ENCODE peak calls at places on chromosomes 16 and 17, in nine cellular contexts. One of them, this sample, is unnamed.

GRCh38 chr17:2025622-2026309 is 632 bp upstream of the RTN4RL1 start:
- DNase-seq in tibial artery: peak; percentile 82
- DNase-seq in stomach: peak; percentile 81
- DNase-seq in OCI-LY7: no peak
- DNase-seq in kidney: peak; percentile 86
- DNase-seq in thoracic aorta: no peak
- DNase-seq in H9: peak; percentile 75
- DNase-seq in prostate gland: peak; percentile 84
- DNase-seq in heart right ventricle: peak; percentile 78
- DNase-seq in this sample: no peak

GRCh38 chr16:974001-974601 is 3.3 kb upstream of the LMF1 start:
- DNase-seq in tibial artery: no peak
- DNase-seq in stomach: no peak
- DNase-seq in OCI-LY7: peak; percentile 88
- DNase-seq in kidney: peak; percentile 92
- DNase-seq in thoracic aorta: no peak
- DNase-seq in H9: no peak
- DNase-seq in prostate gland: no peak
- DNase-seq in heart right ventricle: no peak
- DNase-seq in this sample: no peak

GRCh38 chr17:74491645-74492044 is 25.2 kb downstream of the CD300A start:
- DNase-seq in tibial artery: peak; percentile 32
- DNase-seq in stomach: no peak
- DNase-seq in OCI-LY7: no peak
- DNase-seq in kidney: no peak
- DNase-seq in thoracic aorta: no peak
- DNase-seq in H9: peak; percentile 14
- DNase-seq in prostate gland: no peak
- DNase-seq in heart right ventricle: no peak
- DNase-seq in this sample: no peak

GRCh38 chr16:50069060-50069459 is 3.3 kb downstream of the HEATR3 start:
- DNase-seq in tibial artery: no peak
- DNase-seq in stomach: no peak
- DNase-seq in OCI-LY7: no peak
- DNase-seq in kidney: no peak
- DNase-seq in thoracic aorta: no peak
- DNase-seq in H9: no peak
- DNase-seq in prostate gland: no peak
- DNase-seq in heart right ventricle: no peak
- DNase-seq in this sample: no peak

GRCh38 chr17:11671151-11671550 is 72.9 kb downstream of the DNAH9 start:
- DNase-seq in tibial artery: no peak
- DNase-seq in stomach: no peak
- DNase-seq in OCI-LY7: no peak
- DNase-seq in kidney: no peak
- DNase-seq in thoracic aorta: no peak
- DNase-seq in H9: no peak
- DNase-seq in prostate gland: no peak
- DNase-seq in heart right ventricle: no peak
- DNase-seq in this sample: no peak

GRCh38 chr17:79835953-79836951 is 3.0 kb downstream of the CBX4 start:
- DNase-seq in tibial artery: no peak
- DNase-seq in stomach: peak; percentile 90
- DNase-seq in OCI-LY7: peak; percentile 69
- DNase-seq in kidney: peak; percentile 85
- DNase-seq in thoracic aorta: no peak
- DNase-seq in H9: peak; percentile 100
- DNase-seq in prostate gland: peak; percentile 71
- DNase-seq in heart right ventricle: no peak
- DNase-seq in this sample: no peak

GRCh38 chr17:81402530-81402941 is 7.3 kb downstream of the BAHCC1 start:
- DNase-seq in tibial artery: no peak
- DNase-seq in stomach: no peak
- DNase-seq in OCI-LY7: no peak
- DNase-seq in kidney: no peak
- DNase-seq in thoracic aorta: no peak
- DNase-seq in H9: no peak
- DNase-seq in prostate gland: no peak
- DNase-seq in heart right ventricle: peak; percentile 53
- DNase-seq in this sample: no peak

GRCh38 chr16:52469775-52470174 is 77.2 kb downstream of the TOX3 start:
- DNase-seq in tibial artery: no peak
- DNase-seq in stomach: no peak
- DNase-seq in OCI-LY7: no peak
- DNase-seq in kidney: no peak
- DNase-seq in thoracic aorta: no peak
- DNase-seq in H9: no peak
- DNase-seq in prostate gland: no peak
- DNase-seq in heart right ventricle: no peak
- DNase-seq in this sample: no peak

GRCh38 chr17:2421315-2422147 is 20.7 kb upstream of the MNT start:
- DNase-seq in tibial artery: no peak
- DNase-seq in stomach: no peak
- DNase-seq in OCI-LY7: peak; percentile 16
- DNase-seq in kidney: no peak
- DNase-seq in thoracic aorta: no peak
- DNase-seq in H9: no peak
- DNase-seq in prostate gland: no peak
- DNase-seq in heart right ventricle: no peak
- DNase-seq in this sample: no peak

GRCh38 chr17:44307387-44308186 is 814 bp upstream of the RUNDC3A start:
- DNase-seq in tibial artery: no peak
- DNase-seq in stomach: no peak
- DNase-seq in OCI-LY7: no peak
- DNase-seq in kidney: peak; percentile 84
- DNase-seq in thoracic aorta: no peak
- DNase-seq in H9: peak; percentile 90
- DNase-seq in prostate gland: peak; percentile 57
- DNase-seq in heart right ventricle: no peak
- DNase-seq in this sample: no peak

GRCh38 chr17:37327341-37328090 is 48.3 kb upstream of the C17orf78 start:
- DNase-seq in tibial artery: no peak
- DNase-seq in stomach: no peak
- DNase-seq in OCI-LY7: no peak
- DNase-seq in kidney: no peak
- DNase-seq in thoracic aorta: no peak
- DNase-seq in H9: no peak
- DNase-seq in prostate gland: no peak
- DNase-seq in heart right ventricle: no peak
- DNase-seq in this sample: no peak

GRCh38 chr16:88405325-88406060 is 22.7 kb downstream of the ZNF469 start:
- DNase-seq in tibial artery: peak; percentile 77
- DNase-seq in stomach: peak; percentile 34
- DNase-seq in OCI-LY7: no peak
- DNase-seq in kidney: no peak
- DNase-seq in thoracic aorta: no peak
- DNase-seq in H9: no peak
- DNase-seq in prostate gland: peak; percentile 27
- DNase-seq in heart right ventricle: peak; percentile 48
- DNase-seq in this sample: no peak

GRCh38 chr17:61218438-61218837 is 181.2 kb upstream of the TBX2 start:
- DNase-seq in tibial artery: no peak
- DNase-seq in stomach: no peak
- DNase-seq in OCI-LY7: no peak
- DNase-seq in kidney: no peak
- DNase-seq in thoracic aorta: no peak
- DNase-seq in H9: no peak
- DNase-seq in prostate gland: no peak
- DNase-seq in heart right ventricle: no peak
- DNase-seq in this sample: no peak

GRCh38 chr17:40122944-40123810 is 1.4 kb downstream of the MSL1 start:
- DNase-seq in tibial artery: no peak
- DNase-seq in stomach: no peak
- DNase-seq in OCI-LY7: peak; percentile 73
- DNase-seq in kidney: peak; percentile 84
- DNase-seq in thoracic aorta: no peak
- DNase-seq in H9: peak; percentile 87
- DNase-seq in prostate gland: peak; percentile 49
- DNase-seq in heart right ventricle: peak; percentile 53
- DNase-seq in this sample: no peak

DNA sequence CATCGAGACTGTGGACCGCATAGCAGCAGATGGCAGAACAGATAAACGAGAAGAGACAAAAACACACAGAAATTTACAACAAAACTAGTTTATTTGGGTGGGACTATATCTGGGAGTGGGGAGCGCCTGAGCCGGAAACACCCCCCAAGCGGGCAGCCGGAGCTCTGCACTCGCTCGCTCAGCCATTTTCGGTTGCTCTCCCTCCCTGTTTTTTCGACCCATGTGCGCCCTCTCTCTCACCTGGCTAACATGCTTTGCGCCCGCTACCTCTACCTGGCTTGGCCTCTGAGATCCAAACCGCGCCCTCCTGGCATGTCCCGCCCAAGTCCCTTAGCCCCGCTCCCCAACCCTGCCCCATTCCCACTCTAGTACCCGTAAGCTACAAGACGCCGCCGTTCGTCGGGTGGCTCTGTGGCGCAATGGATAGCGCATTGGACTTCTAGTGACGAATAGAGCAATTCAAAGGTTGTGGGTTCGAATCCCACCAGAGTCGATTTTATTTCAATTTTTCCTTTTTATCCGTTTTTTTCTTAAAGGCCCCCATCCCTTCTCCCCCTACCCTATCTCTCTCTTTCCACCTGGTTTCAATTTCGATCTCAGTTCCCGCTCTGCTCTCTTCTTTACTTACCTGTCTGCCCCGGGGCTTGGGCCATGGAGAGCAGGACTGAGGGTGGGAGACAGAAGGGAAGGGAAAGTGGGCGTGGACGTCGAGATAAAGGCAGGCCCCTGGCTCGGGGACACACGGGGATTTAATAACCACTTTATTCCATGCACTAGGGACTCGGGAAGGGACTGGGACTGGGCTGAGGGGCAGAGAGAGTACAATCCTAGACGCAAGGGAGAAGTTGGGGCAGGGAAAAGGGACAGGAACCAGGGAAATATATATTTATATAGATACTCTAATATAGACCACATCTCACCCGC is 2.5 kb upstream of the ALOXE3 start:
- DNase-seq in tibial artery: no peak
- DNase-seq in stomach: peak; percentile 66
- DNase-seq in OCI-LY7: peak; percentile 81
- DNase-seq in kidney: peak; percentile 88
- DNase-seq in thoracic aorta: no peak
- DNase-seq in H9: peak; percentile 97
- DNase-seq in prostate gland: peak; percentile 43
- DNase-seq in heart right ventricle: peak; percentile 54
- DNase-seq in this sample: no peak
- TF ChIP-seq CTCF in tibial artery: peak; percentile 20
- TF ChIP-seq CTCF in stomach: no peak
- TF ChIP-seq CTCF in OCI-LY7: peak; percentile 71
- TF ChIP-seq CTCF in kidney: peak; percentile 3
- TF ChIP-seq CTCF in thoracic aorta: peak; percentile 25
- TF ChIP-seq CTCF in H9: peak; percentile 63
- TF ChIP-seq CTCF in prostate gland: no peak
- TF ChIP-seq CTCF in heart right ventricle: peak; percentile 34
- TF ChIP-seq CTCF in this sample: peak; percentile 56

DNA sequence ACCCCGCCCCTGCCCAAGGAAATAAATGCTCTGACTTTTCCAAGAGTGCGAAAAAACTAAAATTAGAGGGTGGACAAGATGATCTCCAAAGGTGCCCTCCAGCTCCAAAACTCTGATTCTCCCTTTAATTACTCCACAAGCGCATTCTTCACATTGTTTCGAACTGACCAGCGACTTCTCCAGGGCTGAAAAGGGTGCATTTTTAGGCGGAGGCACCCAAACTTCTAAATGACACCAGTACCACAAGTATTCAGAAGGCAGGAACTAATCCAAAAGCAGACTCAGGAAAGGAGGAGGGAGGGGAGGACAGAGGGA is 750 bp downstream of the ZFHX3 start:
- DNase-seq in tibial artery: no peak
- DNase-seq in stomach: no peak
- DNase-seq in OCI-LY7: no peak
- DNase-seq in kidney: peak; percentile 1
- DNase-seq in thoracic aorta: no peak
- DNase-seq in H9: no peak
- DNase-seq in prostate gland: no peak
- DNase-seq in heart right ventricle: no peak
- DNase-seq in this sample: no peak
- H3K4me1 ChIP-seq in tibial artery: no peaks in the 10 kb centered on the region
- H3K4me1 ChIP-seq in stomach: peaks cover 87% of the 10 kb centered on the region
- H3K4me1 ChIP-seq in OCI-LY7: no peaks in the 10 kb centered on the region
- H3K4me1 ChIP-seq in kidney: peaks cover 10% of the 10 kb centered on the region
- H3K4me1 ChIP-seq in thoracic aorta: peaks cover 66% of the 10 kb centered on the region
- H3K4me1 ChIP-seq in H9: peaks cover 11% of the 10 kb centered on the region
- H3K4me1 ChIP-seq in prostate gland: peaks cover 46% of the 10 kb centered on the region
- H3K4me1 ChIP-seq in heart right ventricle: peaks cover 89% of the 10 kb centered on the region
- H3K4me1 ChIP-seq in this sample: peaks cover 29% of the 10 kb centered on the region

DNA sequence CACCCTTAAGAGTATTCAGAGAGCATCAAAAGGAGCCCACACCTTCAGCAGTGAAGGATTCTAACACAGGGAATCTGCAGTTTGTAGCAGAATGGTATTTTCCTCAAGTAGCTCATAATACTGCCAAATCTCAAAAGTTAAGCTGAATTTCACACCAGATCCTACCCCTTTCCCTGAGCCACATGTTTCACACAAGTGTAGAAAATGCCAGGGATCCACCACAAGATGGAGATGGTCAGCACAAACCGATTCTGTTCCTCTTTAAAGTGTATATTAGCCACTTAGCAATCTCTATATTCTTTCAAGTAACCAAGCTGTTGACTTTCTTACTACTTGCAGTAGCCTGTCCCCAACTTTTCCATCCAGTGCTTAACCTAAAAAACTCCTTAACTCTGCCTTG is 13.2 kb downstream of the GINS2 start:
- DNase-seq in tibial artery: no peak
- DNase-seq in stomach: no peak
- DNase-seq in OCI-LY7: peak; percentile 43
- DNase-seq in kidney: no peak
- DNase-seq in thoracic aorta: no peak
- DNase-seq in H9: no peak
- DNase-seq in prostate gland: no peak
- DNase-seq in heart right ventricle: no peak
- DNase-seq in this sample: no peak
- TF ChIP-seq CTCF in tibial artery: no peak
- TF ChIP-seq CTCF in stomach: no peak
- TF ChIP-seq CTCF in OCI-LY7: peak; percentile 75
- TF ChIP-seq CTCF in kidney: peak; percentile 7
- TF ChIP-seq CTCF in thoracic aorta: no peak
- TF ChIP-seq CTCF in H9: peak; percentile 66
- TF ChIP-seq CTCF in prostate gland: peak; percentile 25
- TF ChIP-seq CTCF in heart right ventricle: peak; percentile 44
- TF ChIP-seq CTCF in this sample: no peak

DNA sequence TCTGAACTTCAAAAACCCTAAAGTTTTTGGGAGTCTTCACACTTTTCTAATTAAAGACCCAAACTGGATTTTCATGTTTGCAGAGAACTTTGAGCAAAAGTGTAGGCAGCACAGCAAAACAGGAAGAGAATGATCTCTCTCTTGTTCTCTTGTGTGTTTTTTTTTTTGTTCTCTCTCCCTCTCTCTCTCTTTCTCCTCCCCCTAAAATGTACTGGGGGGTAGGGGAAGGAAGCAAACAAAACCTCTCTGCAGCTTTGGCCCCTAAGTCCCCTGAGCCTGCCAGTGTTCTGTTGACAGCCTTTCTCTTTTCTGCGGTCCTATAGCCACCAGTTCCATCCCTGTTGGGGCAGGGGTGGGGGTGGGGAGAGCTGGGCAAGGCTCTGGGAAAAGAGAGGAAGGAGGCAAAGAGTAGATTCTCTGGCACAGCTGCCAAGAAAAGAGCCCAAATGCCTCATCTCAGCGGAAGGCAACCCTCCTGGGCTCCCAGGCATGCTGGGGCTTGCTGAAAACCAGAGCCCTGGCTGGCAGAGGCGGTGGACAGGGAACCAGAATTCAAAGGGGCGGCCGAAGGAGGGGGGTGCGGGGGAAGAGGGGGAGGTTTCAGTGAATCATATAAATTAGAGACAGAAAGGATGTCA is 295.4 kb downstream of the SOX9 start:
- DNase-seq in tibial artery: no peak
- DNase-seq in stomach: no peak
- DNase-seq in OCI-LY7: no peak
- DNase-seq in kidney: no peak
- DNase-seq in thoracic aorta: no peak
- DNase-seq in H9: no peak
- DNase-seq in prostate gland: peak; percentile 84
- DNase-seq in heart right ventricle: no peak
- DNase-seq in this sample: no peak
- H3K4me1 ChIP-seq in tibial artery: no peaks in the 10 kb centered on the region
- H3K4me1 ChIP-seq in stomach: peaks cover 13% of the 10 kb centered on the region
- H3K4me1 ChIP-seq in OCI-LY7: no peaks in the 10 kb centered on the region
- H3K4me1 ChIP-seq in kidney: peaks cover 4% of the 10 kb centered on the region
- H3K4me1 ChIP-seq in thoracic aorta: no peaks in the 10 kb centered on the region
- H3K4me1 ChIP-seq in H9: peaks cover 1% of the 10 kb centered on the region
- H3K4me1 ChIP-seq in prostate gland: peaks cover 4% of the 10 kb centered on the region
- H3K4me1 ChIP-seq in heart right ventricle: no peaks in the 10 kb centered on the region
- H3K4me1 ChIP-seq in this sample: peaks cover 22% of the 10 kb centered on the region

This sample was measured in esophagus squamous epithelium.